ENCODE peak calls at places on chromosomes 12 and 14, in four cellular contexts. H is tibial nerve, N is fibroblast of lung, M is A673. Q is an unnamed sample.

GRCh38 chr14:36604757-36605505 is 22.5 kb upstream of the NKX2-8 start:
- DNase-seq in H (peak), M (peak), N (peak), Q (peak)

GRCh38 chr14:92040431-92041040 is 677 bp upstream of the TRIP11 start:
- DNase-seq in M (peak), N (peak), H (no peak), Q (peak)

GRCh38 chr12:26158078-26158764 is 33.4 kb upstream of the BHLHE41 start:
- DNase-seq in N (no peak), M (no peak), H (no peak), Q (no peak)

GRCh38 chr14:23186913-23187654 is 3.6 kb upstream of the SLC7A8 start:
- DNase-seq in H (peak), M (peak), N (peak), Q (peak)

GRCh38 chr12:50636505-50636904 is 127.4 kb upstream of the ATF1 start:
- DNase-seq in N (no peak), M (no peak), H (no peak), Q (no peak)

GRCh38 chr12:41254546-41254945 is 66.4 kb downstream of the PDZRN4 start:
- DNase-seq in M (no peak), H (no peak), N (no peak), Q (no peak)

GRCh38 chr14:72758420-72758819 is 135.5 kb downstream of the DPF3 start:
- DNase-seq in N (no peak), M (no peak), H (no peak), Q (no peak)

GRCh38 chr12:81167694-81168093 is 89.8 kb downstream of the ACSS3 start:
- DNase-seq in M (peak), H (no peak), N (no peak), Q (peak)

GRCh38 chr14:72646861-72647528 is 246.9 kb downstream of the DPF3 start:
- DNase-seq in M (no peak), H (no peak), N (peak), Q (no peak)

GRCh38 chr12:47740536-47741339 is 15.4 kb upstream of the ENDOU start:
- DNase-seq in M (no peak), H (no peak), N (no peak), Q (no peak)

GRCh38 chr14:83207550-83207949 is 1673.9 kb upstream of the SEL1L start:
- DNase-seq in H (no peak), M (no peak), N (no peak), Q (no peak)

GRCh38 chr12:123705935-123706334 is 6.2 kb upstream of the ATP6V0A2 start:
- DNase-seq in H (no peak), M (peak), N (no peak), Q (no peak)

GRCh38 chr12:53942467-53942997 is 3.9 kb downstream of the HOXC13 start:
- DNase-seq in N (no peak), H (no peak), M (no peak), Q (no peak)

GRCh38 chr14:22319526-22320352 is 269.3 kb downstream of the DAD1 start:
- DNase-seq in M (peak), H (peak), N (peak), Q (peak)

GRCh38 chr14:46378248-46378647 is 273.3 kb downstream of the RPL10L start:
- DNase-seq in N (no peak), M (no peak), H (no peak), Q (no peak)

GRCh38 chr14:59582845-59583509 is 6.4 kb upstream of the CCDC175 start:
- DNase-seq in M (peak), N (no peak), H (no peak), Q (no peak)

DNA sequence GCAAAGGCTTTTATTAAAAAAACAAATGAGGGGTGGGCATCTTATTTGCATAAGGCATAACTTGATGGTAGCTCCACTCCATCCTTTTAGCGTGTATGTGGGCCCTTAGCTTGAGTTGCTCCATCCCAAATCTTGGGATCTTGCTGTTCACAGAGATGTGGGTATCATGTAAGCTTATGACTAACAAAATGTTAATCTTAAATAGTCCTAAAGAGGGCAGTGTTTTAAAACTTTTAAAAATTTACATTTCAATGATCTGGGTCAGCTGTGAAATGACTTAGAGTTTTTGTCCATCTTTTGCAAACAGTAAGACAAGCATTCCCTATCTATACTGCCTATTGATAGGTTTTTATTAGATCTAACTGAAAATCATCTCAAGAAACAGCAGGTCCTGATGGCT is 86.0 kb downstream of the SLCO1A2 start:
- DNase-seq in N (peak), H (no peak), M (peak), Q (no peak)
- TF ChIP-seq CTCF in N (no peak), H (no peak), M (peak), Q (no peak)

GRCh38 chr12:121767525-121768016 is 25.9 kb downstream of the RHOF start:
- DNase-seq in M (no peak), N (peak), H (no peak), Q (peak)
- H3K27ac ChIP-seq in M (no peak), N (peak), H (no peak), Q (peak)

DNA sequence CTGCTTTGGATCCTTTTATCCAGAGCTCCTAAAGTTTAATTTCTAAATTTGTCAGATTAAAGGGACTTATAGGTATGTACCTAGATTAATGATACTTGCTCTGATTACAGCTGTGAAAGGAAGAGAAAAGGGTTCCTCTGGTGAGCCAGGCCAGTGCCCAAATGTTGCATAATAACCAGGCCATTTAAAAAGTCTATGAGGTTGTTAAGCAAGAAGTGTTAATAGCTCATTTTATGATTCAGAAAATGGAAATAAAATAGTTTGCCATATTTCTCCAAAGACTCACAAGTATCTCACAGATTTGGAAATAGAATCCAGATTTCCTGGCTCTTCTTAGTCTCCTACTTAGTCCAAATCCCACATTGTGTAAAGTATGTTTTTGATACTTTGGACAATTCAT is 67.6 kb downstream of the SLC38A6 start:
- DNase-seq in H (no peak), M (no peak), N (no peak), Q (no peak)
- TF ChIP-seq CTCF in H (no peak), M (no peak), N (no peak), Q (no peak)

DNA sequence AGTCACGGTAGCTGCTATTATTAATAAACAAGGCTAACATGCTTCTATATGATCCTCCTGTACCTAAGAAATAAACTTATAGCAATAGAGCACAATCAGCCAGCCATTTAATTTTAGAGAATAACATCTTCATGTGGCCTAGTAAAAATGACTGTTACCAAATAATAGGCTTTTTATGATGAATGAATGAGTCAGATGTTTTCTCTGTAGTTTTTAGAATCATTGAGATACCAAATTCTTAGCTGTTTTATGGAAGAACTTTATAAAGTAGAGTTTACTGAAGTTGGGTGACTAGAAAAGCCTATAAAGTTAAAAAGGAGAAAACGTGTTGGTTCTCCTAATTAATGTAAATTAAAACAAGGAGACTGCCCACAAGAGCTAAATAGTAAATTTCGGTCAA is 40.7 kb downstream of the WNK1 start:
- DNase-seq in H (no peak), M (no peak), N (no peak), Q (no peak)
- H3K27ac ChIP-seq in H (no peak), M (no peak), N (no peak), Q (no peak)

GRCh38 chr12:97026901-97027300 is 119.8 kb downstream of the NEDD1 start:
- DNase-seq in H (no peak), M (no peak), N (no peak), Q (no peak)
- TF ChIP-seq CTCF in H (no peak), M (no peak), N (no peak), Q (no peak)

DNA sequence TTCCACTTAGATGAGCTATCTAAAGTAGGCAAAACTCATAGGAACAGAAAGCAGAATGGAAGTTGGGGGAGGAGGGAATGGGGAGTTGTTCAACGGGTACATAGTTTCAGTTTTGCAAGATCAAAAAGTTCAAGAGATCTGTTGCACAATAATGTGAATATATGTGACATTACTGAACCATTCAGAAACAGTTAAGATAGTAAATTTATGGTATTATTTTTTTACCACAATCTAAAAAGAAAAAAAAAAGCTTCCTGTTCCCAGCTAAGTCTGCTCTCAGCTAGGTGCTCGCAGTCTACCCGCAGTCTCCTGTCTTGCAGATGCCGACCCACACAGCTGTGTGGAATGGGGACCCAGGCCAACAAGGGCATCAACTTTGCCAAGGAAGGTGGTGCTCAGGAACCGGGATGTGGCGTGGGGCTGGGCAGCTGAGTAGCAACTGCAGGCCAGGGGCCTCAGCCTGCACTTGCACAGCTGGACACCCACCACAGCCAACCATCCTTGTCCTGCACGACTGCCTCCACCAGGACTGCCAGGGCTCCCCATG is 15.3 kb upstream of the ANO6 start:
- DNase-seq in M (no peak), N (peak), H (no peak), Q (no peak)
- H3K27ac ChIP-seq in M (no peak), N (no peak), H (no peak), Q (no peak)

GRCh38 chr14:48331421-48331820 is 656.0 kb upstream of the MDGA2 start:
- DNase-seq in N (no peak), H (no peak), M (no peak), Q (no peak)
- TF ChIP-seq CTCF in N (no peak), H (no peak), M (no peak), Q (no peak)

DNA sequence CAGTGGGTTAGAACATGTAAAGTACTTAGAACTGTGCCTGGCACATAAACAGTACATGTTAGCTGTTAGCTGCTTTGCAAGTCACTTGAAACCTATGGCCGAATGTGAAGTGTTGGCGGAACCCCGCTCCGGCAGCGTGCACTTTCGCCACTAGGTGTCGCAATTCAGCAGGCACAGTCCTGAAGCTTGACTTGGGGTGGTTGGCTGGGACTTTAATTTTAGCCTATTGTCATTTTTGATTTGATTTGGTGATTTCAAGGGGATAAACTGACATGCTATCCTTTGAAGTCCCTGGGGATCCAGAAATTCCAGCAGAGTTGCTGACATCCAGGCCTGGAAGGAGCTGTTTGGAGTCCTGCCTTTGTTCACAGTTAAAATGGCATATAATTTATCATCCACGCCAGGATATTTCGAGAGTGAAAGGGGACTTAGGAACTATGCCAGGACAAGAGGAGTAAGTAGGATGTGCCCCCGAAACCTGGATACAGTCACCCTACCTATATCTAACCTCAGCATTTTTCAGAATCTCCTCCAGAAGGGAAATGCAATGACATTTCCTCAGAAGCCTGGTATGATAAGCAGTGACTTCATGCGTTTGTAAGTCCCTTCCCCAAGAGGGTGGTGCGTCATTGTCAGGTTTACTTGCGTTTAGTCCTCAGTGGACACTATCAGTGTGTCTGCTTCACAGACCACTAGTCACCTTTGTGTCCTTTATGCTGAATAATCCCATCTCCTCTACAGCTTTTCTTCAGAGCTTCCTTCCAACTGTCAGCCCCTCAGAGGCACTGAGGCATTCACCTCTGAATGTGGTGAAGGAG is 3.5 kb upstream of the TSPAN9 start:
- DNase-seq in H (peak), M (peak), N (peak), Q (peak)
- H3K27ac ChIP-seq in H (peak), M (no peak), N (no peak), Q (no peak)

DNA sequence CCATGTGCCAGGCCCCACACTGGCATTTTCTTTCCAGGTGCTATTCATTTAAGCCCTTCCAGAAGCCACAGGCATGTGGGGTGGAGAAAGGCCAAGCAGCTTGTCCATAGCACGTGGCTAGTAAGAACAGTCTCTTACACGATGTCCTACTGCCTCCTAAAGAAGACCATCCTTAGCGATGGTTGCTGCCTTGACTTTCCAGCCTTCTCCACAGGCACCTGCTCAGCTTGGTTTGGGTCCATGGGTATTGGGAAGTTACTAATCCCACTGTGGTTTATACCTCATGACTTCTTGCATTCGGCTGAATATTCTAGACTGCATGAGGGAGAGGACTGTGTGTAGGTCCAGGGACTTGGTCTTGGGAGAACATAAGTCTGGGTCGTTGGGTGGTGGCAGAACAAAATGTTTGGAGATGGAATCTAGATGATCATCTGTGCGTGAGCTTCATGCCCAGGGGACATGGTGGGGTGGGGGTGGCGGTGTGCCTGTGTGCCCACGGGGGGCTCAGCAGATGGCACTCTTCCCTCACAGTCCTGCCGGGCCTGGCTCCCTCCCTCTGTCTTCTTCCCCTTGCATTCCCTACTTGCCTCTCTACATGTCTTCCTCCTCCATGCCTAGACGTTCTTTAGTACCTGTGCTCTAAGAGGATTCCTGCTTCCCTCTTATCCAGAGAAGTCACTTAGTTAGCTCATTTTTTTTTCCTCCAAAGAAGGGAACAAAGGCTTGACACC is 49.1 kb downstream of the NINJ2 start:
- DNase-seq in M (peak), N (no peak), H (no peak), Q (no peak)
- TF ChIP-seq CTCF in M (peak), N (no peak), H (peak), Q (peak)

GRCh38 chr12:110109037-110109836 is 14.9 kb upstream of the IFT81 start:
- DNase-seq in M (no peak), N (peak), H (peak), Q (peak)
- H3K27ac ChIP-seq in M (no peak), N (peak), H (peak), Q (peak)

Q was measured in brain microvascular endothelial cell.